ENCODE peak calls at places on chromosomes 11 and 22, in four cellular contexts. I is heart right ventricle, W is fibroblast of pulmonary artery, F is ovary. M is an unnamed sample.

GRCh38 chr22:23243006-23243573 is 62.8 kb downstream of the BCR start:
- DNase-seq in I (no peak), W (no peak), F (no peak), M (no peak)

GRCh38 chr11:130846606-130847005 is 69.7 kb downstream of the SNX19 start:
- DNase-seq in I (no peak), F (no peak), W (no peak), M (no peak)

GRCh38 chr11:122754553-122755322 is 83.6 kb upstream of the CRTAM start:
- DNase-seq in I (no peak), F (no peak), W (peak), M (no peak)

GRCh38 chr11:45809456-45810395 is 4.8 kb downstream of the SLC35C1 start:
- DNase-seq in F (no peak), I (no peak), W (no peak), M (peak)

GRCh38 chr22:49922484-49922883 is 4.0 kb downstream of the CRELD2 start:
- DNase-seq in I (no peak), W (no peak), F (no peak), M (no peak)

GRCh38 chr11:41307371-41308080 is 151.9 kb downstream of the LRRC4C start:
- DNase-seq in F (no peak), I (no peak), W (no peak), M (no peak)

GRCh38 chr11:1857064-1857463 is 4.2 kb downstream of the LSP1 start:
- DNase-seq in F (no peak), W (no peak), I (no peak), M (no peak)

GRCh38 chr11:7442588-7443215 is 42.6 kb upstream of the OLFML1 start:
- DNase-seq in F (peak), W (peak), I (peak), M (peak)

GRCh38 chr11:35276396-35276795 is 137.4 kb downstream of the CD44 start:
- DNase-seq in F (no peak), I (no peak), W (no peak), M (peak)

GRCh38 chr22:20537983-20538382 is 30.6 kb downstream of the MED15 start:
- DNase-seq in I (no peak), W (no peak), F (no peak), M (no peak)

GRCh38 chr22:32469799-32470212 is 4.8 kb upstream of the FBXO7 start:
- DNase-seq in W (peak), F (no peak), I (no peak), M (peak)

GRCh38 chr11:12244156-12244555 is 133.2 kb upstream of the PARVA start:
- DNase-seq in F (no peak), W (no peak), I (no peak), M (no peak)

GRCh38 chr11:133064152-133064877 is 468.0 kb downstream of the OPCML start:
- DNase-seq in F (peak), I (peak), W (peak), M (peak)

GRCh38 chr11:67409261-67409666 is 5.4 kb downstream of the TBC1D10C start:
- DNase-seq in W (no peak), I (no peak), F (no peak), M (no peak)

GRCh38 chr11:80593981-80594380 is 1153.2 kb upstream of the TENM4 start:
- DNase-seq in W (peak), I (no peak), F (no peak), M (no peak)

GRCh38 chr11:94020777-94021615 is at the start of gene HEPHL1:
- DNase-seq in W (no peak), F (no peak), I (no peak), M (peak)

GRCh38 chr11:80733776-80734175 is 1292.9 kb upstream of the TENM4 start:
- DNase-seq in W (no peak), I (no peak), F (no peak), M (no peak)

GRCh38 chr11:65855927-65856363 is 2.0 kb downstream of the CFL1 start:
- DNase-seq in W (no peak), F (peak), I (no peak), M (no peak)

GRCh38 chr22:23072911-23073491 is 2.7 kb downstream of the GNAZ start:
- DNase-seq in W (no peak), I (peak), F (peak), M (no peak)

GRCh38 chr11:62544521-62545436 is 1.8 kb downstream of the AHNAK start:
- DNase-seq in F (no peak), I (peak), W (no peak), M (no peak)

GRCh38 chr11:83063073-83063754 is 8.5 kb downstream of the RAB30 start:
- DNase-seq in W (peak), F (no peak), I (no peak), M (no peak)

GRCh38 chr11:88535916-88536547 is 198.5 kb upstream of the CTSC start:
- DNase-seq in W (peak), I (no peak), F (no peak), M (no peak)

GRCh38 chr11:128434411-128434810 is 152.9 kb downstream of the ETS1 start:
- DNase-seq in I (no peak), F (no peak), W (no peak), M (no peak)

GRCh38 chr22:25848954-25849353 is 107.0 kb downstream of the MYO18B start:
- DNase-seq in F (no peak), W (no peak), I (no peak), M (peak)

GRCh38 chr11:100855466-100856067 is 168.5 kb downstream of the ARHGAP42 start:
- DNase-seq in F (no peak), W (peak), I (no peak), M (no peak)

GRCh38 chr11:114762437-114762836 is 84.1 kb downstream of the NXPE2 start:
- DNase-seq in W (peak), F (peak), I (peak), M (peak)

GRCh38 chr11:9226514-9226913 is 38.6 kb downstream of the DENND5A start:
- DNase-seq in W (no peak), I (no peak), F (no peak), M (no peak)

GRCh38 chr22:25624486-25624885 is 60.0 kb downstream of the GRK3 start:
- DNase-seq in I (no peak), W (no peak), F (no peak), M (no peak)

DNA sequence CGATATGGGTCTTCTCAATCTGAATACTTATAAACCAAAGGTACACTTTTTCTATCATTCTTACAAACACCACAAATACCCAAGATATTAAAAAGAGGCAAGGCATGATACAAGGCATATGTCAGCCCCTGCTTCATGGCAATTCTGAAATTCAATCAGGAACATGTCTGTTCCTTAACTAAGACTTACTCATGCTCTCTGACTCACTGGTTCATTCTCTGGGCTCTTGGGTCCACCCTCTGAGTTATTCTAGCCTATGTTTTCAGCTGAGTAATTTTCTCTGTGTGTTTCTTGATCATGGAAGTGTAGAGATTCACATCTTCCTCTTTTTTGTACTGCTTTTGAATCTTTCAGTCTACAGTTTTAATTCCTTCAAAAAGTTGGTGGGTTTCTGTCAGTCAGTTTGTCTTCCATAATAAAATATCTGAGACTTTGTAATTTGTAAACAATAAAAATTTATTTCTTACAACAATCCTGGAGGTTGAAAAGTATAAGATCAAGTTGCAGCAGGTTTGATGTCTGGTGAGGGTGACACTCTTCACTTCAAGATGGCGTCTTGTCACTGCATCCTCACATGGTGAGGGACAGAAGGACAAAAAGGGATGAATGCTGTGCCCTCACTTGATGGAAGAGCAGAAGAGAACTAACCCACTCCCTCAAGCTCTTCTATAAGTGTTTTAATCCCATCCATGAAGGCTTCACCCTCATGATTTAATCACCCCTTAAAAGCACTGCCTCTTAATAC is 211.7 kb downstream of the FAM76B start:
- DNase-seq in I (no peak), F (no peak), W (peak), M (no peak)
- TF ChIP-seq CTCF in I (no peak), F (no peak), W (no peak), M (no peak)

DNA sequence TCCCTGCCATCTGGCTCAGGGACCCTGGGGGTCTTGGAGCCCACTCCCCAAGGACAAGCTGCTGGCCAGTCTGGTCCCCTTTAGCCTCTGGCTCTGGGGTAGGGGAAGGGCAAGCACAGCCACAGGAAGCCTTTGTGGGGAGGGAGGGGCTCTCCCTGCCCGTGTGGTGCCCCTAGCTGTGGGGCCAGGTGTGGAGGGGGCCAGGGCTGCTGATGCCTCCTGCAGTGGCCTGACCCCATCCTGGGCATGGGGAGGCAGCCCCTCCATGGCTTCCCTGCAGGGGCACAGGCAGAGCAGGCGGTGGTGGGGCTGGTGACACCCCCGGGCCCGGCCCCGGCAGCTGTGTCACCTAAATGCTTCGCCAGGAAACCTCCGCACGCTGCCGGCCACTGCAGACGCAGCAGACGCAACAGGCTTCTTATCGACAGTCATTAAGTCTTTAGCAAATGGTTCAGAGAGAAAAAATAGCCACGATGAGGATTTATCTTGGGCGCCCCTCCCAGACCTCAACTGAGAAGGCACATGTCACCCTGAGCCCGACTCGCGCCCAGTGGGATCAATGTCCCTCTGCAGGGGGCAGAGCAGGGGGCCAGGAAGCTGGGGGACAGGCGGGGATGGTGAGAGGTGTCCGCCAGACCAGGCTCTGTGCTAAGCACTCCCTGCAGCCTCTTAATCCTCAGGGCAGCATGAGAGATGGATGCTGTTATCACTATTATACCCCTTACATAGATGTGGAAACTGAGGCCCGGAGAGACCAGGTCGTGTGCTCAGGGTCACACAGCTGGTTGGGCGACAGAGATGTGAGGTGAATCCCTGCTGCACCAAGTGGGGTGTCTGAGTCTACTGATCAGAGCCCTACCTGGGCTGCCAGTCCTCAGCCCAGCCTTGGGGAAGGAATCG is 33.9 kb downstream of the FLRT1 start:
- DNase-seq in I (no peak), F (no peak), W (no peak), M (no peak)
- H3K4me3 ChIP-seq in I (no peak), F (no peak), W (no peak), M (no peak)

GRCh38 chr11:69540118-69541000 is 58.9 kb downstream of the LINC01488 start:
- DNase-seq in W (no peak), F (peak), I (peak), M (no peak)
- TF ChIP-seq CTCF in W (no peak), F (no peak), I (no peak), M (no peak)

DNA sequence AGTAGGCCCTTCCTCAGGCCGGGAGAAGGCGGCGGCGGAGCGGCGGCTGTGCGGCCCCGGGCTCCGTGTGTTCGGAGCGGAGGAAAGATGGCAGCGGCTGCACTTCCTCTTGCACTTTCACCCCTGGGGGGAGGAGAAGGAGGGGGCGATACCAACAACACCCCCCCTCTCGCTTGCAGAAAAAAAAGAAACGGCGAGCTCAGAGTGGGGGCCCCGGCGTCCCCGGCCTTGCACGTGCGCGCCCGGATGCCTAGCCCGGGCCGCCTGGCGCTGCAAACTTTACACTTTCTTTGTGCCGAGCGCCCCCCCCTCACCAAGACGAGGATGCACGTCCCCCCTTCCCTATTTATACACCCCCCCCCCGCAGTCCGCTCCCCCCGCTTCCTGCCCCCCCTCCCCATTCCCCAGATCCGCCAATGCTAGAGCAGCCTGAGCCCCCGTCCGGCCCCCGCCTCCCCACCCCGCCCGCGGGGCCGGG is at the start of gene PATZ1:
- DNase-seq in W (peak), I (no peak), F (peak), M (peak)
- H3K4me3 ChIP-seq in W (peak), I (peak), F (peak), M (peak)

DNA sequence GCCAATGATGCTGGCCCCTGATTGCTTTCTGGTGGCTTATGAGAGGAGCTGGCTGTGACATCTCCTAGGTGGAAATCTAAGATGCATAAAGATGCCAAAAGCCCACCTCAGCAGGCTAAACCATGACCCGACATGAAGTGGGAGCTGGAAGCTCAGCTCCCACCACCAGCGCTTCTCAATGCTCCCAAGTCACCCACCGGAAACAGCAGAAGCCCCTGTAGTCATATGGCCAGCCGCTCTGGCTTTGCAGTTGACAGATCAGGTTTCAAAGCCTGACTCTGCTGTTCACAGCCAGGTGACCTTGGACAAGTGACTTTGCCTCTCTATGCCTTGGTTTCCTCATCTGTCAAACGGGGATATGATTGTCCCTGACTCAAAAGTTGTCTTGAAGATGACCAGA is 29.1 kb upstream of the ANO1 start:
- DNase-seq in F (no peak), I (no peak), W (no peak), M (no peak)
- TF ChIP-seq CTCF in F (no peak), I (no peak), W (no peak), M (no peak)

DNA sequence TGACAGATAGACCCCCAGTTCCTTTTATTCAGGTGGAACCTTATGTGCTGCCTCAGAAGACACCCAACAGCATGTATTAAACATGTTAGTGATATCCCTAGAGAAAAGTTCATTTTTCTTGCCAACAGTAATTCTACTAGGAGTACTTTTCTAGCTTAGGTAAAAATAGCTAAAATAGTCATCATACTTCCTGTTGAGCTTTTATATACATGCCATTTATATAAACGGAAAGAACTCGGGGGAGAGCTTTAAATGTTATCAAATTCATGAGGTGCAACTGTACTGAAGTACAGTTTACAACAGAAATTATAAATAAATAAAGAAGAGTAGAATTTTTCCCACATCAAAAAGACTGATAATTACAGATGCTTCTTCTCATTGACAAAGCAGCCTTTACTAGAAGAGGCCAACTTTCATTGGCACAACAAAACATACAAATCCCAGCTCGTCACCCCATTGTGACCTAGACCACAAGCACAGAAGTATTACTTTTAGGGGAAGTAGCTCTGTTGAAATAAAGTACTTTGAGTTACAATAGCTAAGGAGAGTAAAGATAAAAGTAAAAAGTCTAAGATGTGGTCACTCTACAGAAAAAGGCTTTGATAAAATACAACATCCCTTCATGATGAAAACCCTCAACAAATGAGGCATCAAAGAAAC is 59.1 kb upstream of the POU2AF2 start:
- DNase-seq in F (no peak), W (peak), I (no peak), M (no peak)
- H3K4me3 ChIP-seq in F (no peak), W (no peak), I (no peak), M (no peak)

DNA sequence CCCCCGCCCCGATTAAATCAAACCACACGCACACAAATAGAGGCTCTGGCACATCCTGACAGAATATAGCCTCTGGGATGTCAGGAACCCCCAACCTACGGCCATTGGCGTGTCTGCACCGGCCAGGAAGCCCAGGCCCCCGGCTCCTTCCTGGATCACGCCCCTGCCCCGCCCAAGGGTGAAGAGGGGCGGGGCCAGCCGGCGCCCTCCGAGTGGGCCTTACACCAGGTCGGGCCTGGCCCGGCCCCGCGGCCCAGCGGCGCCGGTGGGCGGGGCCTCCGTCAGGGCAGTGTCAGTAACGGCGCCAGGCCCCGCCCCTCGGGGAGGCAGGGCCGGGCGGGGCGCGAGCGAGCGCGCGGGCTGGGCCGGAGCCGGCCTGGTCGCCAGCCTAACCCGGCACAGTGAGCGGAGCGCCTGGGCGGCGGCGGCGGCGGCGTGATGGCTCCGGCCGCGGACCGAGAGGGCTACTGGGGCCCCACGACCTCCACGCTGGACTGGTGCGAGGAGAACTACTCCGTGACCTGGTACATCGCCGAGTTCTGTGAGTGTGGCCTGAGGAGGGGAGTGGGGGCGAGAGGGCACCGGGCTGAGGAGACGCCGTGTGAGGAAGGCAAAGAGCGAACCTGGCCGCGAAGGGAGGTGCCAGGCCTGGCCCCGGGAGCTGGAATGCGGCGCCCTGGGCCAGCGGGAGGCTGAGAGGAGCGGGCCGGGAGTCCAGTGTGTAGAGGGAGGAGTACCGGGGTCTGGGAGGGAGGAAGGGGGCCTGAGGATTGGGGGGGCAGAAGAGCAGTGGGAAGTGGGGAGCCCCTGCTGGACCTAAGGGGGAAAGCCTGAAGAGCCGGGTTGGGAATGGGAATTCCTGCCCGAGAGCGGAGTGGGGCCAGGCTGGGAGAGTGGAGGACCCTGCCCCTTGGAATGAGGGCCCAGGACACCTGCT is at the start of gene ACER3:
- DNase-seq in F (peak), W (peak), I (peak), M (peak)
- TF ChIP-seq CTCF in F (no peak), W (peak), I (no peak), M (no peak)

DNA sequence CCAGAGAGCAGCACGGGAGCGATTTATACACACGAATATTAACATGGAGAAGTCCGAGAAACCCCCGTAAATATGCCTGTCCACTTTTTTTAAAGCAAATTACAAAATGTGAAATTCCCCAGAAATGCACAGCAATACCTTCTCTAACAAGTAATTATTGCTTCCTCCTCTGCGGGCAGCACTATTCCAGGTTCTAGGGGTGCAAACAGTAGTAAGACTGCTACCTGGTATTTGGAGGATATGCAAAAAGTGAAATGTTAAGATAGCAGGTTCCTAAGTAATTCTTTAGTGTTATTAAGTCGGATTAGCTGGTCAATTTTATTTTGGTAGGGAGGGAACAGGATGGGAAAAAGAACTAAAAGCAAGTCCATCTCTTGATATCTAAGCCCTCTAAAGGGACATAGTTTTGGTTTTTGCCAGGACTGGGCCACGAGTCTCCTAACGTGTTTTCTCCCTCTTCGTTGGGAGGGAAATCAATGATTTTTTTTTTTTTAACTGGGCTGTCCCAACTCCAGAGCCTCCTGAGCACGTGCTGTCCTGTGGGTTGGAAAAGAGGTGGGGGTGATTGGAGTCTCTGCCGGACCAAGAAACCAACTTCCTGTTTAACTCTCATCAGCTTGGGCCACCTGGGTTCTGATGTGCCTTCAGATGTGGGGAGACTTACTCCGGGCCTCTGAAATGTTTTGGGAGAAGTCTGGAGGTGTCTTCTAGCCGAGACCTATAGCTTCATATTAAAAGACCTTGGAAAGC is 1.7 kb upstream of the XBP1 start:
- DNase-seq in F (peak), W (no peak), I (no peak), M (no peak)
- H3K4me3 ChIP-seq in F (peak), W (no peak), I (peak), M (no peak)

GRCh38 chr22:36918730-36919129 is 5.3 kb downstream of the CSF2RB start:
- DNase-seq in W (no peak), F (no peak), I (no peak), M (no peak)
- TF ChIP-seq CTCF in W (no peak), F (no peak), I (no peak), M (no peak)